ENCODE peak calls at places on chromosomes 1 and 21, in four cellular contexts. L, J, W and U are unnamed samples. For H3K4me1, the result is how much of the 10 kb centered on the place peaks cover.

GRCh38 chr1:234603221-234604204 is 6.5 kb downstream of the IRF2BP2 start:
- DNase-seq in W (no peak), L (no peak), J (no peak), U (no peak)

GRCh38 chr1:162285149-162285561 is 91.5 kb downstream of the SPATA46 start:
- DNase-seq in J (peak), L (peak), W (peak), U (no peak)

GRCh38 chr1:154742586-154742985 is 127.5 kb downstream of the KCNN3 start:
- DNase-seq in J (no peak), L (no peak), W (no peak), U (no peak)

GRCh38 chr21:43015906-43016540 is 41.7 kb downstream of the PKNOX1 start:
- DNase-seq in J (no peak), L (no peak), W (no peak), U (peak)

GRCh38 chr1:66247415-66248208 is 286.3 kb upstream of the SGIP1 start:
- DNase-seq in W (no peak), L (no peak), J (no peak), U (no peak)

GRCh38 chr1:16109571-16109970 is 36.1 kb upstream of the FAM131C start:
- DNase-seq in J (peak), L (no peak), W (no peak), U (no peak)

GRCh38 chr1:89622895-89623294 is 10.0 kb upstream of the LRRC8C start:
- DNase-seq in L (no peak), W (no peak), J (no peak), U (no peak)

GRCh38 chr1:58922302-58923089 is 138.6 kb upstream of the JUN start:
- DNase-seq in J (peak), L (peak), W (peak), U (no peak)

GRCh38 chr1:38114231-38114630 is 67.6 kb upstream of the POU3F1 start:
- DNase-seq in J (peak), L (no peak), W (no peak), U (no peak)

GRCh38 chr1:28955930-28956552 is 41.7 kb downstream of the EPB41 start:
- DNase-seq in J (no peak), W (no peak), L (no peak), U (no peak)

GRCh38 chr21:41957991-41958766 is 4.4 kb upstream of the C2CD2 start:
- DNase-seq in L (peak), W (peak), J (peak), U (no peak)

GRCh38 chr1:225435487-225435886 is 7.6 kb upstream of the LBR start:
- DNase-seq in L (no peak), J (no peak), W (no peak), U (peak)

GRCh38 chr1:152515454-152515823 is 1.2 kb downstream of the CRCT1 start:
- DNase-seq in J (no peak), W (no peak), L (no peak), U (no peak)

GRCh38 chr1:10791117-10791951 is 5.1 kb downstream of the CASZ1 start:
- DNase-seq in W (no peak), J (no peak), L (no peak), U (no peak)

GRCh38 chr1:192564099-192564498 is 11.5 kb upstream of the RGS1 start:
- DNase-seq in J (no peak), L (no peak), W (no peak), U (no peak)

GRCh38 chr1:174969977-174970376 is 29.8 kb upstream of the CACYBP start:
- DNase-seq in L (no peak), W (no peak), J (no peak), U (no peak)
- H3K4me1 ChIP-seq in L (half or more), W (half or more), J (under half), U (half or more)

DNA sequence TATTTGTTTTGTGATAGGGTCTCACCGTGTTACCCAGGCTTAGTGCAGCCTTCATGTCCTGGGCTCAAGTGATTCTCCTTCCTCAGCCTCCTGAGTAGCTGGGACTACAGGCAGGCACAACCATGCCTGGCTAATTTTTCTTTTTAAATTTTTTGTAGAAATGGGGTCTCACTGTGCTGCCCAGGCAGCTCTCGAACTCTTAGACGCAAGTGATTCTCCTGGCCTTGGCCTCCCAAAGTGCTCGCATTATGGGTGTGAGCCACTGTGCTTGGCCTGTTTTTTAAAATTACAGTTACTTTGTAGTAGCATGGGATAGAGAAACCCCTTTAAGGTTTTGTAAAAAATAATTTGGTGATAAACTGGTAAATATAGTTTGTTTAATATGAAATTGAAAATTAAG is 69.9 kb downstream of the RPS6KC1 start:
- DNase-seq in W (no peak), J (no peak), L (no peak), U (no peak)
- TF ChIP-seq CTCF in W (no peak), J (no peak), L (no peak), U (no peak)

GRCh38 chr1:115837386-115837761 is 3.6 kb downstream of the NHLH2 start:
- DNase-seq in J (no peak), W (no peak), L (no peak), U (no peak)
- H3K27ac ChIP-seq in J (no peak), W (no peak), L (no peak), U (no peak)

GRCh38 chr1:178580096-178580495 is 67.2 kb downstream of the TEX35 start:
- DNase-seq in J (no peak), W (no peak), L (no peak), U (peak)
- H3K4me1 ChIP-seq in J (under half), W (under half), L (under half), U (half or more)

GRCh38 chr1:165712764-165713163 is 14.4 kb upstream of the ALDH9A1 start:
- DNase-seq in W (no peak), J (no peak), L (no peak), U (no peak)

DNA sequence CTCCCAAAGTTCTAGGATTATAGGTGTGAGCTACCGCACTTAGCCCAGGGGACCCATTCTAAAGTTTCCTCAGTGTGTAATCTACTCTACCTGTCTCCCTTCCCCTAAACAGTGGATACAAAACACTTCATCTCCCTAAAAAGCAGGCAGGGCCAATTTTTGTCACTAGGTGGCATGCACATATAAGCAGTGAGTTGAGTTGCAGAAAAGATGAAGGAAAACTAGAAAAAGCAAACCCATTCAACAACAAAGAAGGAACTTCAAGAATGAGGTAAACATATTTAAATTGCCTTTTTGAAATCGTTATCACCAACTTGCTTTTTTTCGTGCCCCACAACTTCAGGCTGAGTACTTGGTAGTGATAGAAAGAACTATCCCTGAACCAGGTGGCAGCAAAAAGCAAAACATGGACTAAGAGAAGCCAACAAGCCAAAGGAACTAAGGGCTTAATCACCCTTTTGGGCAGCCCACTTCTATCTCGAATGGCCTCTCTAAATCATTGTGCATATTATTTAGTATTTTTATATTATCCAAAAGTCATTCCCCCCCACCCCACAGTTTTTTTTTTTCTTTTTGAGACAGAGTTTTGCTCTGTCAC is 19.7 kb upstream of the ALDH9A1 start:
- DNase-seq in L (peak), J (no peak), W (no peak), U (peak)
- TF ChIP-seq CTCF in L (peak), J (peak), W (peak), U (peak)

GRCh38 chr1:5447479-5448070 is 544.6 kb downstream of the NPHP4 start:
- DNase-seq in L (no peak), J (peak), W (no peak), U (no peak)
- H3K27ac ChIP-seq in L (no peak), J (no peak), W (no peak), U (no peak)

GRCh38 chr1:206698990-206699586 is 14.4 kb downstream of the MAPKAPK2 start:
- DNase-seq in L (no peak), W (no peak), J (no peak), U (no peak)

GRCh38 chr1:206699626-206700025 is 14.9 kb downstream of the MAPKAPK2 start:
- DNase-seq in W (no peak), L (no peak), J (no peak), U (no peak)

GRCh38 chr1:206698011-206698410 is 13.3 kb downstream of the MAPKAPK2 start:
- DNase-seq in J (no peak), L (no peak), W (no peak), U (no peak)

GRCh38 chr1:206702803-206703202 is 18.1 kb downstream of the MAPKAPK2 start:
- DNase-seq in L (no peak), W (no peak), J (no peak), U (no peak)

GRCh38 chr1:206700445-206701036 is 15.8 kb downstream of the MAPKAPK2 start:
- DNase-seq in W (no peak), L (no peak), J (no peak), U (no peak)
- H3K4me1 ChIP-seq in W (half or more), L (under half), J (under half), U (under half)

GRCh38 chr1:106972074-106972473 is 84.4 kb upstream of the PRMT6 start:
- DNase-seq in L (no peak), J (no peak), W (no peak), U (no peak)

GRCh38 chr1:106978477-106979322 is 77.8 kb upstream of the PRMT6 start:
- DNase-seq in J (no peak), W (no peak), L (no peak), U (no peak)

DNA sequence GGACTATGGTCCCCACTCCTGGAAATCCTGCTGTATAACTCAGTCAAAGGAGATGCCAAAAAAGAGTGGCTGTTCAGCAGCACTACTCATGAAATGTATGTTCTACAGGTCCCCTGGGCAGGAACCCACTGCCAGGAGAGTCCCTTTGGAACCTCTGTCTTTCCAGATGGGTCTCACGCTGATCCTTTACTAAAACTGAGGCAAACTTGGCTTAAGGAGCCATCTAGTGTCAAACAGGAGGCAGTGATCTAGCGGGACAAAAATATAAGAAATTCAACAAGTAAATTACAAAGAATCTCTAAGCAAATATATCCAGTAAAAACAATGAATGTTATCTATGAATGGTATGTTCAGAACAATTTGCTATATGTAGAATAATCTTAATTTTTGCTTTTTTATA is 80.5 kb upstream of the PRMT6 start:
- DNase-seq in L (no peak), W (no peak), J (no peak), U (peak)
- TF ChIP-seq CTCF in L (peak), W (no peak), J (no peak), U (peak)